ENCODE peak calls at places on chromosomes 5 and 9, in four cellular contexts. J is choroid plexus epithelial cell; O is stimulated activated CD4-positive, alpha-beta T cell treated with anti-CD3 and anti-CD28 coated beads, TNF-alpha, amount 100 ng/mL, for 1 hour; Z is stimulated activated CD8-positive, alpha-beta memory T cell treated with anti-CD3 and anti-CD28 coated beads, Interleukin-12 subunit alpha, Interleukin-12 subunit beta, amount 100 ng/mL, for 1 hour. L is an unnamed sample.

GRCh38 chr9:116661037-116661954 is 25.8 kb upstream of the TRIM32 start:
- DNase-seq in O (no peak), Z (no peak), J (peak), L (no peak)

GRCh38 chr5:135428586-135428985 is 18.6 kb downstream of the DCANP1 start:
- DNase-seq in J (no peak), O (no peak), Z (no peak), L (no peak)

GRCh38 chr5:127898551-127899213 is 184.9 kb upstream of the SLC12A2 start:
- DNase-seq in Z (no peak), J (peak), O (no peak), L (no peak)

GRCh38 chr9:15965246-15965745 is 412.5 kb downstream of the CCDC171 start:
- DNase-seq in O (no peak), J (peak), Z (no peak), L (no peak)

GRCh38 chr5:114789773-114790402 is 379.8 kb downstream of the TRIM36 start:
- DNase-seq in J (peak), Z (no peak), O (no peak), L (no peak)

GRCh38 chr9:124628741-124629140 is 121.5 kb upstream of the NR5A1 start:
- DNase-seq in O (no peak), Z (no peak), J (no peak), L (no peak)

GRCh38 chr9:36322462-36322861 is 64.2 kb upstream of the GNE start:
- DNase-seq in J (no peak), O (no peak), Z (no peak), L (no peak)

GRCh38 chr9:90921104-90921503 is 119.5 kb downstream of the SYK start:
- DNase-seq in O (no peak), Z (no peak), J (no peak), L (no peak)

GRCh38 chr9:136201609-136202448 is 3.1 kb downstream of the LHX3 start:
- DNase-seq in O (no peak), Z (no peak), J (peak), L (no peak)